ENCODE peak calls at places on chromosomes 3 and 15, in five cellular contexts. U is dorsolateral prefrontal cortex, P is endodermal cell, O is heart left ventricle, B is epithelial cell of proximal tubule. R is an unnamed sample.

GRCh38 chr3:189708375-189708774 is 77.2 kb downstream of the TP63 start:
- DNase-seq in P (no peak), U (no peak), B (no peak), O (no peak), R (no peak)

GRCh38 chr3:124758851-124759635 is 28.8 kb downstream of the UMPS start:
- DNase-seq in P (peak; percentile 51), O (no peak), B (no peak), U (no peak), R (no peak)

GRCh38 chr3:129118745-129119144 is 2.9 kb downstream of the RAB43 start:
- DNase-seq in B (no peak), U (no peak), O (no peak), P (no peak), R (no peak)

GRCh38 chr3:159232966-159233365 is 431.1 kb downstream of the MFSD1 start:
- DNase-seq in U (no peak), B (no peak), O (no peak), P (no peak), R (no peak)

GRCh38 chr3:196344663-196345062 is 6.5 kb upstream of the TM4SF19 start:
- DNase-seq in B (no peak), P (no peak), U (no peak), O (no peak), R (no peak)

GRCh38 chr3:99626415-99626788 is 12.0 kb upstream of the COL8A1 start:
- DNase-seq in U (no peak), O (no peak), B (no peak), P (no peak), R (no peak)

GRCh38 chr3:32880225-32880624 is 62.4 kb downstream of the TRIM71 start:
- DNase-seq in B (no peak), U (no peak), P (no peak), O (no peak), R (no peak)

GRCh38 chr15:49323207-49323606 is 99.8 kb upstream of the FGF7 start:
- DNase-seq in O (no peak), P (no peak), U (no peak), B (no peak), R (no peak)

GRCh38 chr15:31526916-31527690 is 200.5 kb downstream of the KLF13 start:
- DNase-seq in O (no peak), U (no peak), P (no peak), B (no peak), R (no peak)

GRCh38 chr3:178289544-178290160 is 246.6 kb upstream of the KCNMB2 start:
- DNase-seq in P (no peak), B (no peak), U (no peak), O (no peak), R (no peak)

GRCh38 chr3:45480218-45480617 is 91.8 kb downstream of the LARS2 start:
- DNase-seq in P (no peak), O (no peak), B (peak; percentile 72), U (no peak), R (no peak)

GRCh38 chr15:62940359-62940754 is 102.2 kb upstream of the TPM1 start:
- DNase-seq in P (no peak), O (no peak), U (no peak), B (no peak), R (no peak)
- H3K4me3 ChIP-seq in P (no peak overlapping the region), O (peak overlapping the region; percentile 3), U (no peak overlapping the region), B (no peak overlapping the region), R (no peak overlapping the region)

DNA sequence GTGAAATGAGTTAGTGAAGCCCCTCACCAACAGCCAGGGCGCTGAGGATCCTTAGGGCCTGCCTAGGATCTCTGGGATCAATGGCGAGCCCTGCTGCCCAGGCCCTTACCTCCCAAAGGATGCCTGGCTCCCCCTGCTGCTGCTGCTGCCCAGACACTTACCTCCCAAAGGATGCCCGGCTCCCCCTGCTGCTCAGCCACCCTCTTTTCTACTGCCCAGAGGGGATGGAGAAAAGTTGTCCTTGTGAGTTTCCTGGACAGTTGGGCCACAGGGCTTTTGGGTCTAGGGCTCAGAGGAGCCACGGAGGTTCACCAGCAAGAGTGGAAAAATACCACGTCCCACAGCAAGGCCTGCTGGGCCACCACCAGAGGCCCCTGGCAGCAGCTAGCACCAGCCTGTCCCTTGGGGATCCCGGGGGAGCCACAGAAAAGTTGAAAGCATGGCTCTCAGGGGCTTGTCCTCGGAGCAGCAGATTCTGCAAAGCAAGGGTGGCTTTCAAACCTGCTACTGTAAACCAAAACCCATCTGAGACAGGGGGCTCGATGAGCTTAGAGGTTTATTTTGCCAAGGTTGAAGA is 59.4 kb downstream of the SLC6A6 start:
- DNase-seq in P (peak; percentile 87), O (peak; percentile 74), B (no peak), U (peak; percentile 45), R (no peak)
- TF ChIP-seq CTCF in P (peak; percentile 86), O (peak; percentile 41), B (peak; percentile 68), U (peak; percentile 63), R (peak; percentile 87)

DNA sequence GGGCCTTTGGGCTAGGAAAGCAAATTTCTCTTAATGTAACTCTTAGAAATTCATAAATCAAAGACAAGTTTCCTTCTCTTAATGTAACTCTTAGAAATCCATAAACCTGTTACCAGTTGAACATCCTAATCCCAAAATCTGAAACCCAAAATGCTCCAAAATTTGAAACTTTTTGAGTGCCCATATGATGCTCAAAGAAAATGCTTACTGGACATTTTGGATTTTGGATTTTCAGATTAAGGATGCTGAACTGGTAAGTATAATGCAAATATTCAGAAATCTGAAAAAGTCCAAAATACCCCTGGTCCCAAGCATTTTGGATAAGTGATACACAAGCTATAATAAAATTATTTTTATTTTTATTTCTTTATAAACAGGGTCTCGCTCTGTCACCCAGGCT is 51.5 kb upstream of the ZBTB38 start:
- DNase-seq in P (no peak), U (no peak), B (no peak), O (no peak), R (no peak)
- H3K4me3 ChIP-seq in P (no peak overlapping the region), U (no peak overlapping the region), B (no peak overlapping the region), O (no peak overlapping the region), R (no peak overlapping the region)

GRCh38 chr3:127177226-127177625 is 15.7 kb upstream of the PRR23E start:
- DNase-seq in B (no peak), U (no peak), P (no peak), O (no peak), R (no peak)
- TF ChIP-seq CTCF in B (peak; percentile 48), U (no peak), P (peak; percentile 38), O (no peak), R (peak; percentile 20)

DNA sequence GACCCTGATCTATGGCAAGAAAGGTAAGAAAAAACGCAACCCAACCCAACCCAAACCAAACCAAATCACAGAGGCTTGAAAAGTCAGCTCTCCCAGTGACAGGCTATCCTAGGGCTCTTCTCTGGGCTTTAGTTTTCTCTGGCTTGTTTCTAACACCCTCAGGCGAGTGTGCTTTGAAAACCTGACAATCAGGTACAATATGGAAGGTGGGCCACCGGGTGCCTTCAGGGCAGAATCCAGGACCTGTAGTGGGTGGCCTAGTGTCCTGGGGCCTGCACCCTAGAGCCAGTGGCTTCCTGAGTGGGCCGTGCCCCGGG is 46.8 kb downstream of the BHLHE40 start:
- DNase-seq in P (no peak), O (no peak), U (no peak), B (no peak), R (no peak)
- H3K4me3 ChIP-seq in P (no peak overlapping the region), O (peak overlapping the region; percentile 65), U (peak overlapping the region; percentile 47), B (peak overlapping the region; percentile 23), R (peak overlapping the region; percentile 21)